ENCODE peak calls at places on chromosomes 16 and 17, in four cellular contexts. One of them, this sample, is unnamed.

GRCh38 chr16:23974223-23974622 is 138.4 kb downstream of the PRKCB start:
- DNase-seq in CD8-positive, alpha-beta T cell: no peak
- DNase-seq in heart right ventricle: no peak
- DNase-seq in stomach: no peak
- DNase-seq in this sample: no peak

GRCh38 chr16:79532785-79533184 is 67.8 kb downstream of the MAF start:
- DNase-seq in CD8-positive, alpha-beta T cell: no peak
- DNase-seq in stomach: no peak
- DNase-seq in heart right ventricle: no peak
- DNase-seq in this sample: no peak

GRCh38 chr16:70635356-70636016 is 10.9 kb upstream of the IL34 start:
- DNase-seq in heart right ventricle: peak; percentile 27
- DNase-seq in CD8-positive, alpha-beta T cell: no peak
- DNase-seq in stomach: no peak
- DNase-seq in this sample: no peak

GRCh38 chr16:88691924-88692560 is 5.7 kb upstream of the SNAI3 start:
- DNase-seq in stomach: no peak
- DNase-seq in heart right ventricle: no peak
- DNase-seq in CD8-positive, alpha-beta T cell: no peak
- DNase-seq in this sample: peak; percentile 90

GRCh38 chr17:79842656-79843474 is 3.6 kb upstream of the CBX4 start:
- DNase-seq in heart right ventricle: no peak
- DNase-seq in stomach: no peak
- DNase-seq in CD8-positive, alpha-beta T cell: peak; percentile 48
- DNase-seq in this sample: no peak

GRCh38 chr17:8387914-8388651 is 5.1 kb upstream of the RPL26 start:
- DNase-seq in stomach: no peak
- DNase-seq in heart right ventricle: no peak
- DNase-seq in CD8-positive, alpha-beta T cell: peak; percentile 39
- DNase-seq in this sample: no peak

GRCh38 chr16:12228607-12229499 is 252.3 kb downstream of the SNX29 start:
- DNase-seq in heart right ventricle: peak; percentile 29
- DNase-seq in stomach: no peak
- DNase-seq in CD8-positive, alpha-beta T cell: no peak
- DNase-seq in this sample: no peak

GRCh38 chr17:1871743-1872142 is 41.9 kb downstream of the RPA1 start:
- DNase-seq in CD8-positive, alpha-beta T cell: peak; percentile 43
- DNase-seq in stomach: no peak
- DNase-seq in heart right ventricle: no peak
- DNase-seq in this sample: no peak

GRCh38 chr16:678858-679807 is 1.1 kb upstream of the STUB1 start:
- DNase-seq in heart right ventricle: peak; percentile 74
- DNase-seq in CD8-positive, alpha-beta T cell: peak; percentile 53
- DNase-seq in stomach: peak; percentile 76
- DNase-seq in this sample: no peak

GRCh38 chr17:64778102-64778366 is 115.9 kb upstream of the SMURF2 start:
- DNase-seq in heart right ventricle: no peak
- DNase-seq in CD8-positive, alpha-beta T cell: no peak
- DNase-seq in stomach: no peak
- DNase-seq in this sample: no peak
- H3K27ac ChIP-seq in heart right ventricle: no peak overlapping the region
- H3K27ac ChIP-seq in CD8-positive, alpha-beta T cell: no peak overlapping the region
- H3K27ac ChIP-seq in stomach: no peak overlapping the region
- H3K27ac ChIP-seq in this sample: peak overlapping the region; percentile 79

GRCh38 chr16:66294507-66294906 is 72.0 kb upstream of the CDH5 start:
- DNase-seq in stomach: no peak
- DNase-seq in heart right ventricle: no peak
- DNase-seq in CD8-positive, alpha-beta T cell: no peak
- DNase-seq in this sample: no peak
- H3K27me3 ChIP-seq in stomach: no peaks in the 10 kb centered on the region
- H3K27me3 ChIP-seq in heart right ventricle: peaks cover 6% of the 10 kb centered on the region
- H3K27me3 ChIP-seq in CD8-positive, alpha-beta T cell: no peaks in the 10 kb centered on the region
- H3K27me3 ChIP-seq in this sample: no peaks in the 10 kb centered on the region

GRCh38 chr17:31493656-31494155 is 102.2 kb downstream of the RAB11FIP4 start:
- DNase-seq in heart right ventricle: no peak
- DNase-seq in stomach: no peak
- DNase-seq in CD8-positive, alpha-beta T cell: peak; percentile 42
- DNase-seq in this sample: no peak
- H3K4me3 ChIP-seq in heart right ventricle: no peak overlapping the region
- H3K4me3 ChIP-seq in stomach: no peak overlapping the region
- H3K4me3 ChIP-seq in CD8-positive, alpha-beta T cell: peak overlapping the region; percentile 20
- H3K4me3 ChIP-seq in this sample: no peak overlapping the region

GRCh38 chr16:77588389-77588788 is 133.9 kb upstream of the NUDT7 start:
- DNase-seq in stomach: no peak
- DNase-seq in CD8-positive, alpha-beta T cell: no peak
- DNase-seq in heart right ventricle: no peak
- DNase-seq in this sample: no peak
- H3K27ac ChIP-seq in stomach: no peak overlapping the region
- H3K27ac ChIP-seq in CD8-positive, alpha-beta T cell: no peak overlapping the region
- H3K27ac ChIP-seq in heart right ventricle: no peak overlapping the region
- H3K27ac ChIP-seq in this sample: no peak overlapping the region

DNA sequence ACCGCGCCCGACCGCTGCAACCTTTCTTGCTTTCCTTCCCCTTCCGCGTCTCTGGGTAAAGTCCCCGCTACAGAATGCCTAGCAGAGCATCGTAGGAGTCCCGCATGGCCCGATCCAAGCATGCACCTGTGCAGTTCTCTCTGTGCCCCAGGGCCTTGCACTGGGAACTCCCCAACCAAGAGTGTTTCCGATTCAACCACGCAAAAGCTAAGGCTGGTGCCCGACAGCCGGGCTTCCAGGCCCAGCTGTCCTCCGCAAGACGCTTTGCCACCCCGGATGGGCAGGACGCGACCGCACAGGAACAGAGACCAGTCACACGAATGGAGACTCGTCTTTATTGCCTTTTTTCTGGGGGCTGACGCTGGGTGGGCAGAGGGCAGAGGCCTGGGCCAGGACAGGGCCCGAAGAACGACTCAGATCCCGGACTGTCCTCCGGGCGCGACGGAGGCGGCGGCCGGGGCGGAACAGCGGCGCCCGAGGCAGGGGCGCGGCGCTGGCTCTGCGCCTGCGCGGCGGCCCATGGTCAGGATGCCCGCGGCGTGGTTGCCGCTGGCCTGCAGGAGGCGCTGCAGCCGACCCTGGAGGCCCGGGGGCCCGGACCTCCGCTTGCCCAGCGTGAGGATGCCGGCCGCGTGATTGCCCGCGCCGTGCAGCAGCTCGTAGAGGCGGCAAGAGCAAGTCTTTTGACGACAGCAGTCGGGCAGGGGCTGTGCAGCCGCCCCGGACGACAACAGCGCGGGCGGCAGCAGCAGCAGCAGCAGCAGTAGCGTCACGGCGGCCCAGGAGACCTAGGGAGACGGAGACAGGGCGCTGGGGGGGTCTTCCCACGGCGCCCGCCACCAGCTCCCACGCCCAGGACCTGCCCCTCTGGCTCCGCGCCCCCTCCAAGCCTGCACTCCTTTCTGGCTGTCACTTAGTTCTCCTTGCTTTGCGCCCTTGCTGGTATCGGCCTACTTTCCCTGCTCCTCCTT is 1.2 kb downstream of the HCRT start:
- DNase-seq in heart right ventricle: peak; percentile 61
- DNase-seq in CD8-positive, alpha-beta T cell: peak; percentile 65
- DNase-seq in stomach: peak; percentile 77
- DNase-seq in this sample: peak; percentile 95
- H3K27me3 ChIP-seq in heart right ventricle: peaks cover 17% of the 10 kb centered on the region
- H3K27me3 ChIP-seq in CD8-positive, alpha-beta T cell: peaks cover 9% of the 10 kb centered on the region
- H3K27me3 ChIP-seq in stomach: peaks cover 23% of the 10 kb centered on the region
- H3K27me3 ChIP-seq in this sample: peaks cover 37% of the 10 kb centered on the region